ENCODE peak calls at places on chromosomes 5 and 9, in eight cellular contexts. I is OCI-LY7, B is neural crest cell, K is NCI-H748 treated with DMSO at 0.1 percent for 48 hours, S is anterior cingulate cortex, L is fibroblast of pulmonary artery, M is T follicular helper cell, G is M059J. Y is an unnamed sample.
A peak's percentile ranks its signal among the peaks of the same experiment; 100 is the strongest.

GRCh38 chr5:39138182-39138487 is 63.9 kb upstream of the RICTOR start:
- DNase-seq in B (no peak), M (no peak), K (no peak), S (no peak), L (no peak), I (no peak), G (no peak), Y (no peak)

GRCh38 chr5:139795074-139796001 is at the start of gene PSD2:
- DNase-seq in K (no peak), I (no peak), M (no peak), B (no peak), S (peak; percentile 58), L (no peak), G (no peak), Y (no peak)

GRCh38 chr5:171961117-171961516 is 45.3 kb downstream of the FBXW11 start:
- DNase-seq in I (no peak), B (no peak), L (peak; percentile 39), K (no peak), M (no peak), S (no peak), G (no peak), Y (no peak)

GRCh38 chr9:127904518-127904887 is 5.1 kb upstream of the ST6GALNAC6 start:
- DNase-seq in G (no peak), I (no peak), L (no peak), S (no peak), K (no peak), M (no peak), B (no peak), Y (no peak)

GRCh38 chr5:77367733-77368132 is 124.4 kb downstream of the WDR41 start:
- DNase-seq in I (no peak), B (no peak), L (peak; percentile 9), K (no peak), S (no peak), G (peak; percentile 65), M (no peak), Y (no peak)

GRCh38 chr5:59293700-59294099 is 599.8 kb downstream of the PDE4D start:
- DNase-seq in I (no peak), M (no peak), K (no peak), L (no peak), G (peak; percentile 60), S (no peak), B (no peak), Y (no peak)

GRCh38 chr9:131478421-131478868 is 24.3 kb upstream of the POMT1 start:
- DNase-seq in K (no peak), G (no peak), B (peak; percentile 59), S (no peak), M (peak; percentile 44), L (peak; percentile 43), I (peak; percentile 74), Y (no peak)

GRCh38 chr9:129610193-129610472 is 10.8 kb downstream of the C9orf50 start:
- DNase-seq in K (no peak), L (no peak), M (no peak), B (no peak), G (no peak), S (no peak), I (no peak), Y (no peak)

GRCh38 chr5:154526231-154527226 is 48.5 kb upstream of the HAND1 start:
- DNase-seq in L (no peak), S (no peak), B (no peak), M (no peak), G (no peak), K (no peak), I (no peak), Y (no peak)

GRCh38 chr5:66671305-66671704 is 75.1 kb downstream of the MAST4 start:
- DNase-seq in I (no peak), L (no peak), M (no peak), B (no peak), G (no peak), K (no peak), S (no peak), Y (no peak)